ENCODE peak calls at places on chromosomes 13 and 19, in ten cellular contexts. One of them, this sample, is unnamed.

GRCh38 chr13:94813920-94814500 is 101.7 kb upstream of the SOX21 start:
- DNase-seq in thoracic aorta: no peak
- DNase-seq in stomach: no peak
- DNase-seq in uterus: no peak
- DNase-seq in left lung: no peak
- DNase-seq in brain microvascular endothelial cell: no peak
- DNase-seq in RWPE1: no peak
- DNase-seq in colonic mucosa: no peak
- DNase-seq in dorsolateral prefrontal cortex: no peak
- DNase-seq in mammary epithelial cell: no peak
- DNase-seq in this sample: no peak

GRCh38 chr19:49119411-49120324 is at the start of gene PPFIA3:
- DNase-seq in left lung: peak
- DNase-seq in uterus: peak
- DNase-seq in brain microvascular endothelial cell: peak
- DNase-seq in dorsolateral prefrontal cortex: no peak
- DNase-seq in thoracic aorta: no peak
- DNase-seq in colonic mucosa: peak
- DNase-seq in mammary epithelial cell: peak
- DNase-seq in RWPE1: no peak
- DNase-seq in stomach: peak
- DNase-seq in this sample: peak

GRCh38 chr19:16588089-16588823 is 16.0 kb upstream of the SLC35E1 start:
- DNase-seq in dorsolateral prefrontal cortex: no peak
- DNase-seq in brain microvascular endothelial cell: no peak
- DNase-seq in colonic mucosa: peak
- DNase-seq in mammary epithelial cell: peak
- DNase-seq in left lung: no peak
- DNase-seq in stomach: no peak
- DNase-seq in thoracic aorta: no peak
- DNase-seq in uterus: peak
- DNase-seq in RWPE1: no peak
- DNase-seq in this sample: no peak

GRCh38 chr13:109345433-109345941 is 440.9 kb downstream of the IRS2 start:
- DNase-seq in stomach: no peak
- DNase-seq in uterus: no peak
- DNase-seq in colonic mucosa: no peak
- DNase-seq in dorsolateral prefrontal cortex: no peak
- DNase-seq in left lung: no peak
- DNase-seq in mammary epithelial cell: peak
- DNase-seq in RWPE1: peak
- DNase-seq in brain microvascular endothelial cell: peak
- DNase-seq in thoracic aorta: no peak
- DNase-seq in this sample: no peak

GRCh38 chr19:39970424-39970673 is 616 bp upstream of the PSMC4 start:
- DNase-seq in brain microvascular endothelial cell: no peak
- DNase-seq in dorsolateral prefrontal cortex: no peak
- DNase-seq in RWPE1: peak
- DNase-seq in left lung: no peak
- DNase-seq in colonic mucosa: no peak
- DNase-seq in uterus: no peak
- DNase-seq in stomach: no peak
- DNase-seq in thoracic aorta: no peak
- DNase-seq in mammary epithelial cell: no peak
- DNase-seq in this sample: no peak

GRCh38 chr19:17548145-17548544 is 7.3 kb upstream of the COLGALT1 start:
- DNase-seq in colonic mucosa: no peak
- DNase-seq in thoracic aorta: no peak
- DNase-seq in mammary epithelial cell: no peak
- DNase-seq in left lung: no peak
- DNase-seq in stomach: no peak
- DNase-seq in uterus: no peak
- DNase-seq in brain microvascular endothelial cell: no peak
- DNase-seq in dorsolateral prefrontal cortex: no peak
- DNase-seq in RWPE1: no peak
- DNase-seq in this sample: no peak

GRCh38 chr19:38209671-38210457 is 14.2 kb downstream of the DPF1 start:
- DNase-seq in RWPE1: no peak
- DNase-seq in stomach: peak
- DNase-seq in brain microvascular endothelial cell: no peak
- DNase-seq in thoracic aorta: peak
- DNase-seq in colonic mucosa: peak
- DNase-seq in dorsolateral prefrontal cortex: peak
- DNase-seq in left lung: peak
- DNase-seq in mammary epithelial cell: no peak
- DNase-seq in uterus: peak
- DNase-seq in this sample: no peak

GRCh38 chr13:29621401-29621800 is 25.9 kb upstream of the SLC7A1 start:
- DNase-seq in colonic mucosa: no peak
- DNase-seq in uterus: no peak
- DNase-seq in RWPE1: no peak
- DNase-seq in mammary epithelial cell: peak
- DNase-seq in thoracic aorta: no peak
- DNase-seq in left lung: no peak
- DNase-seq in dorsolateral prefrontal cortex: no peak
- DNase-seq in brain microvascular endothelial cell: peak
- DNase-seq in stomach: no peak
- DNase-seq in this sample: no peak

GRCh38 chr19:8657869-8658268 is 27.4 kb downstream of the NFILZ start:
- DNase-seq in colonic mucosa: no peak
- DNase-seq in left lung: no peak
- DNase-seq in brain microvascular endothelial cell: no peak
- DNase-seq in RWPE1: no peak
- DNase-seq in thoracic aorta: no peak
- DNase-seq in uterus: no peak
- DNase-seq in mammary epithelial cell: no peak
- DNase-seq in stomach: no peak
- DNase-seq in dorsolateral prefrontal cortex: no peak
- DNase-seq in this sample: no peak

GRCh38 chr13:78675112-78675511 is 16.2 kb upstream of the OBI1 start:
- DNase-seq in dorsolateral prefrontal cortex: no peak
- DNase-seq in mammary epithelial cell: no peak
- DNase-seq in uterus: no peak
- DNase-seq in colonic mucosa: no peak
- DNase-seq in left lung: no peak
- DNase-seq in RWPE1: no peak
- DNase-seq in brain microvascular endothelial cell: no peak
- DNase-seq in stomach: no peak
- DNase-seq in thoracic aorta: no peak
- DNase-seq in this sample: no peak

GRCh38 chr13:78680611-78681010 is 21.7 kb upstream of the OBI1 start:
- DNase-seq in uterus: no peak
- DNase-seq in left lung: no peak
- DNase-seq in colonic mucosa: no peak
- DNase-seq in dorsolateral prefrontal cortex: no peak
- DNase-seq in RWPE1: no peak
- DNase-seq in brain microvascular endothelial cell: no peak
- DNase-seq in thoracic aorta: no peak
- DNase-seq in mammary epithelial cell: no peak
- DNase-seq in stomach: no peak
- DNase-seq in this sample: no peak

GRCh38 chr13:78679329-78679728 is 20.4 kb upstream of the OBI1 start:
- DNase-seq in thoracic aorta: no peak
- DNase-seq in uterus: no peak
- DNase-seq in RWPE1: no peak
- DNase-seq in dorsolateral prefrontal cortex: no peak
- DNase-seq in stomach: no peak
- DNase-seq in colonic mucosa: no peak
- DNase-seq in brain microvascular endothelial cell: no peak
- DNase-seq in left lung: no peak
- DNase-seq in mammary epithelial cell: no peak
- DNase-seq in this sample: no peak

GRCh38 chr13:78674638-78675037 is 15.7 kb upstream of the OBI1 start:
- DNase-seq in mammary epithelial cell: no peak
- DNase-seq in left lung: no peak
- DNase-seq in uterus: no peak
- DNase-seq in RWPE1: no peak
- DNase-seq in colonic mucosa: no peak
- DNase-seq in stomach: no peak
- DNase-seq in brain microvascular endothelial cell: no peak
- DNase-seq in thoracic aorta: no peak
- DNase-seq in dorsolateral prefrontal cortex: no peak
- DNase-seq in this sample: no peak

DNA sequence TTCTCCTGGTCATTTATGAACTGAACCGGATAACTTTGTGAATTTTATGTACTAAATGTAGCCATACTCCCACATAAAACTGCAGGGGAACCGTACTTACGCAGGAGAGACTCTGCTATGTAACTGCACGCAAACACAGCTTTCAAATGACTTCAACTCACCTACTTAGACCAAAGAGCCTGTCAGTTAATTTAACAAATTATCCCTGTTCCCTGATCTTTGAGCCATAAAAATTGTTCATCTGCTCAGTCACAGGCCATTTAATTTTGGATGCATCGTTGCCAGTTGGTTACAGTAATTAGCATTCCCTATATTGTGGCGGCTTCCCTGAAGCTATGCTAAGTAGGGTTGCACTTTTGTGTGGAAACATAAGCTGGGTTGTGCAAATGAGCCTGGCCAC is 21.1 kb upstream of the OBI1 start:
- DNase-seq in mammary epithelial cell: no peak
- DNase-seq in colonic mucosa: no peak
- DNase-seq in dorsolateral prefrontal cortex: no peak
- DNase-seq in left lung: no peak
- DNase-seq in thoracic aorta: no peak
- DNase-seq in brain microvascular endothelial cell: no peak
- DNase-seq in stomach: no peak
- DNase-seq in uterus: no peak
- DNase-seq in RWPE1: no peak
- DNase-seq in this sample: no peak
- H3K27ac ChIP-seq in mammary epithelial cell: no peak
- H3K27ac ChIP-seq in colonic mucosa: no peak
- H3K27ac ChIP-seq in dorsolateral prefrontal cortex: no peak
- H3K27ac ChIP-seq in left lung: no peak
- H3K27ac ChIP-seq in thoracic aorta: no peak
- H3K27ac ChIP-seq in brain microvascular endothelial cell: no peak
- H3K27ac ChIP-seq in stomach: no peak
- H3K27ac ChIP-seq in uterus: no peak
- H3K27ac ChIP-seq in RWPE1: no peak
- H3K27ac ChIP-seq in this sample: no peak

DNA sequence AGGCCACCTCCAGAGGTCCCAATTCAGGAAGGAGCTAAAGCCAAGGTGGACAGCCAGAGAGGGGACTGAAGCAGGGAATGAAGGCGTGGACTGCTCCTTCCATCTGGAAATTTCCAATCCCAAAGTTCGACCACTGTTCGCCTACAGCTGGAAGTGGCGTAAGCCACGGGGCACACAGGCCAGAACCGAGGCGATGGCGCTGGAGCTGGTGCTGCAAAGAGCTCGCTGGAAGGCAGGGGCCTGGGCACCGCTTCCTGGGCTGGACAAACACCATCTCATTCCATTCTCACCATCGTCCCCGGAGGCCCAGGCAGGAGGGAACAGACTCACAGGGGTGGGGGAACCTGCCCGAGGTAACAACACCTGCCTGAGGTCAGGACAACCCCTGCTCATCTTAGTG is 4.2 kb downstream of the MAP2K2 start:
- DNase-seq in mammary epithelial cell: no peak
- DNase-seq in thoracic aorta: no peak
- DNase-seq in dorsolateral prefrontal cortex: no peak
- DNase-seq in left lung: no peak
- DNase-seq in stomach: no peak
- DNase-seq in RWPE1: no peak
- DNase-seq in brain microvascular endothelial cell: no peak
- DNase-seq in colonic mucosa: no peak
- DNase-seq in uterus: no peak
- DNase-seq in this sample: no peak
- H3K27ac ChIP-seq in mammary epithelial cell: no peak
- H3K27ac ChIP-seq in thoracic aorta: no peak
- H3K27ac ChIP-seq in dorsolateral prefrontal cortex: no peak
- H3K27ac ChIP-seq in left lung: no peak
- H3K27ac ChIP-seq in stomach: no peak
- H3K27ac ChIP-seq in RWPE1: peak
- H3K27ac ChIP-seq in brain microvascular endothelial cell: no peak
- H3K27ac ChIP-seq in colonic mucosa: no peak
- H3K27ac ChIP-seq in uterus: no peak
- H3K27ac ChIP-seq in this sample: no peak

DNA sequence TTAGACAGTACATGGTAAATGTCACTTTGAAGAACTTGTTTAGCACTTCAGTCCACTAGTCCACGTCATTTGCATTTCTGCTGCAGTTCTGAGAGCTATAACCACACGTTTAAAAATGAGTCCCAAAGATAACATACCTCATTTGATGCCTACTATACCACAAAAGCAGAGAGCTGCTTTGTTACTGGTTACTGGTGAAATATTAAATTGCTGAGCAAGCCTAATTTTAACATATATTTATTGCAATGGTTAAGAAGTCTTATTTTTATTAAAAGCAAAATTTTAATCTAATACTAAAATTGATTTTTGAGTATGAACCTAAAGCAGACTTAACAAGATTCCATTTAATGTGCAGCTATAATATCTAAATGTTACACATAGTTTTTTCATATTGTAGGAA is 1949.7 kb upstream of the PRR20A start:
- DNase-seq in RWPE1: no peak
- DNase-seq in mammary epithelial cell: no peak
- DNase-seq in dorsolateral prefrontal cortex: no peak
- DNase-seq in thoracic aorta: no peak
- DNase-seq in brain microvascular endothelial cell: no peak
- DNase-seq in colonic mucosa: no peak
- DNase-seq in uterus: no peak
- DNase-seq in left lung: no peak
- DNase-seq in stomach: no peak
- DNase-seq in this sample: no peak
- H3K27ac ChIP-seq in RWPE1: no peak
- H3K27ac ChIP-seq in mammary epithelial cell: no peak
- H3K27ac ChIP-seq in dorsolateral prefrontal cortex: no peak
- H3K27ac ChIP-seq in thoracic aorta: no peak
- H3K27ac ChIP-seq in brain microvascular endothelial cell: no peak
- H3K27ac ChIP-seq in colonic mucosa: no peak
- H3K27ac ChIP-seq in uterus: no peak
- H3K27ac ChIP-seq in left lung: no peak
- H3K27ac ChIP-seq in stomach: no peak
- H3K27ac ChIP-seq in this sample: no peak

DNA sequence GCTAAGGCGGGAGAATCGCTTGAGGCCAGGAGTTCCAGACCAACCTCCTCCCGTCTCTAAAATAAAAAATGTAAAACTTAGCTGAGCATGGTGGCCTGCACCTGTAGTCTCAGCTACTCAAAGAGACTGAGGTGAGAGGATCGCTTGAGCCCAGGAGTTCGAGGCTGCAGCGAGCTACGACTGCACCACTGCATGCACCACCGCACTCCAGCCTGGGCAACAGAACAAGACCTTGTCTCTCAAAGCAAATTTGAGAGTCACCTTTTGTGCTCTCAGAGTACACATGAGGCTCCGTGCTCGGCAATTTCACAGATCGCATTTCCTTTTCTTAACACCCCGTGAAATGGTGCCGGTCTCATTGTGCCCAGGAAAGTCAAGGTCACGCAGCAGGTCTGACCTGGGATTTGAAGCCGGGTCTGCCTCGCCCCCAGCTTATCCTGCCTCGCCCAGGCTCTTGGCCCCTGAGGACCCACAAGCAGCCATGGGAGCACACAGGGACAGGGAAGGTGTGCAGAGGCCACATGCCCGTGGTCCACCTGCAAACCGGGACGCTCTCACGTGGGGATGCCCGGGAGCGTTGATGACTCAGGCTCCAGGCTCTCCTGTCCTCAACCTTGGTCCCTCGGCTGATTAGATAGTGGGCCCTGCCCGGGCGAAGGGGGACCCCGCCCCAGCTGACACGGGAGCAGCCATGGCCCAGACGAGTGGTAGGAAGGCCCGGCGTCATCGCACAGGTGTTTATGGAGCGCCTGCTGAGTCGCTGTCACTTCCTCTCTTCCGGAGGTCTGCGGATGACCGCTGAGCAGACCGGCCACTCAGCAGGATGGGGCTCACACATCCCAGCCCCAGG is 1.1 kb upstream of the SMIM24 start:
- DNase-seq in left lung: no peak
- DNase-seq in stomach: peak
- DNase-seq in thoracic aorta: no peak
- DNase-seq in brain microvascular endothelial cell: no peak
- DNase-seq in dorsolateral prefrontal cortex: no peak
- DNase-seq in colonic mucosa: no peak
- DNase-seq in mammary epithelial cell: no peak
- DNase-seq in RWPE1: no peak
- DNase-seq in uterus: no peak
- DNase-seq in this sample: no peak
- H3K27ac ChIP-seq in left lung: no peak
- H3K27ac ChIP-seq in stomach: peak
- H3K27ac ChIP-seq in thoracic aorta: no peak
- H3K27ac ChIP-seq in brain microvascular endothelial cell: no peak
- H3K27ac ChIP-seq in dorsolateral prefrontal cortex: no peak
- H3K27ac ChIP-seq in colonic mucosa: no peak
- H3K27ac ChIP-seq in mammary epithelial cell: no peak
- H3K27ac ChIP-seq in RWPE1: no peak
- H3K27ac ChIP-seq in uterus: no peak
- H3K27ac ChIP-seq in this sample: no peak

This sample was measured in caudate nucleus.